ENCODE peak calls at places on chromosomes 2 and 18, in five cellular contexts. X, A, Z, Y and J are unnamed samples.

GRCh38 chr2:221552282-221552681 is 19.8 kb downstream of the EPHA4 start:
- DNase-seq in A (no peak), Y (no peak), X (no peak), Z (no peak), J (no peak)

GRCh38 chr2:28356095-28356911 is 36.4 kb upstream of the FOSL2 start:
- DNase-seq in Z (no peak), Y (peak), A (peak), X (peak), J (no peak)

GRCh38 chr2:46082531-46083485 is 214.4 kb upstream of the EPAS1 start:
- DNase-seq in A (peak), Y (no peak), Z (no peak), X (peak), J (no peak)

GRCh38 chr2:31828891-31829290 is 181.9 kb downstream of the MEMO1 start:
- DNase-seq in Z (no peak), X (no peak), Y (no peak), A (peak), J (no peak)

GRCh38 chr2:37711831-37712230 is 40.4 kb upstream of the CDC42EP3 start:
- DNase-seq in X (no peak), Z (no peak), Y (no peak), A (no peak), J (no peak)

GRCh38 chr18:35063875-35064274 is 22.7 kb downstream of the MAPRE2 start:
- DNase-seq in Y (no peak), A (no peak), Z (no peak), X (no peak), J (no peak)

GRCh38 chr2:145158051-145158586 is 638.2 kb upstream of the ZEB2 start:
- DNase-seq in X (peak), A (peak), Y (no peak), Z (no peak), J (no peak)

GRCh38 chr2:2840681-2841300 is 509.7 kb upstream of the MYT1L start:
- DNase-seq in Z (no peak), A (no peak), X (no peak), Y (no peak), J (no peak)

GRCh38 chr2:1654696-1655374 is 89.5 kb downstream of the PXDN start:
- DNase-seq in X (no peak), Y (no peak), A (no peak), Z (no peak), J (no peak)

GRCh38 chr2:29009711-29010677 is 28.9 kb downstream of the TOGARAM2 start:
- DNase-seq in Y (no peak), X (no peak), Z (no peak), A (no peak), J (no peak)

GRCh38 chr2:198957183-198957582 is 500.6 kb downstream of the SATB2 start:
- DNase-seq in Z (no peak), A (peak), X (no peak), Y (no peak), J (no peak)